ENCODE peak calls at places on chromosome 7, in seven cellular contexts. F is heart right ventricle, P is DMS153, I is B cell, B is lower leg skin, N is activated T-cell treated with anti-CD3 and anti-CD28 coated beads for 24 hours, V is brain microvascular endothelial cell. D is an unnamed sample.

GRCh38 chr7:86598311-86598710 is 45.4 kb upstream of the GRM3 start:
- DNase-seq in V (no peak), P (no peak), B (no peak), F (no peak), N (no peak), I (no peak), D (no peak)

GRCh38 chr7:28405662-28406061 is 6.7 kb upstream of the CREB5 start:
- DNase-seq in P (no peak), I (no peak), F (no peak), V (peak), B (no peak), N (no peak), D (no peak)

GRCh38 chr7:70913924-70914323 is 218.0 kb upstream of the GALNT17 start:
- DNase-seq in V (no peak), P (no peak), I (no peak), N (no peak), B (no peak), F (no peak), D (no peak)

GRCh38 chr7:4175346-4175973 is 506.6 kb upstream of the FOXK1 start:
- DNase-seq in N (no peak), P (no peak), B (no peak), I (no peak), F (no peak), V (no peak), D (no peak)

GRCh38 chr7:19620470-19620869 is 88.4 kb downstream of the POLR1F start:
- DNase-seq in P (no peak), V (no peak), F (no peak), B (no peak), N (no peak), I (no peak), D (no peak)

GRCh38 chr7:94303736-94304135 is 91.0 kb upstream of the COL1A2 start:
- DNase-seq in N (no peak), I (no peak), F (no peak), P (no peak), V (peak), B (no peak), D (no peak)

GRCh38 chr7:117012284-117013174 is 59.2 kb downstream of the ST7 start:
- DNase-seq in F (no peak), N (no peak), P (no peak), V (peak), B (no peak), I (peak), D (no peak)

GRCh38 chr7:39098506-39098905 is 120.8 kb downstream of the POU6F2 start:
- DNase-seq in N (no peak), I (no peak), B (no peak), F (no peak), P (no peak), V (no peak), D (no peak)

GRCh38 chr7:106278695-106279094 is 6.1 kb downstream of the NAMPT start:
- DNase-seq in F (no peak), P (no peak), V (no peak), I (no peak), N (no peak), B (no peak), D (no peak)

GRCh38 chr7:74051193-74051592 is 23.2 kb downstream of the ELN start:
- DNase-seq in P (no peak), F (no peak), V (no peak), B (no peak), I (no peak), N (no peak), D (no peak)

GRCh38 chr7:108030536-108030935 is 27.6 kb upstream of the LAMB1 start:
- DNase-seq in F (no peak), V (peak), P (no peak), I (no peak), N (no peak), B (no peak), D (no peak)

GRCh38 chr7:128349121-128349825 is 5.6 kb upstream of the RBM28 start:
- DNase-seq in V (no peak), N (no peak), P (no peak), F (no peak), I (no peak), B (no peak), D (no peak)

GRCh38 chr7:26157520-26158105 is 5.6 kb downstream of the NFE2L3 start:
- DNase-seq in N (no peak), B (no peak), I (no peak), V (no peak), P (no peak), F (no peak), D (no peak)

GRCh38 chr7:14403587-14403986 is 414.1 kb upstream of the ETV1 start:
- DNase-seq in F (no peak), V (no peak), I (no peak), N (no peak), P (no peak), B (no peak), D (no peak)

GRCh38 chr7:157158400-157158799 is 19.7 kb downstream of the UBE3C start:
- DNase-seq in V (no peak), P (no peak), B (no peak), F (no peak), N (no peak), I (no peak), D (no peak)

GRCh38 chr7:41188163-41189130 is 514.4 kb downstream of the INHBA start:
- DNase-seq in F (no peak), N (no peak), B (no peak), V (peak), P (no peak), I (no peak), D (no peak)

GRCh38 chr7:36090976-36091375 is 62.1 kb upstream of the EEPD1 start:
- DNase-seq in B (no peak), V (no peak), I (no peak), P (no peak), N (no peak), F (no peak), D (no peak)

GRCh38 chr7:37054631-37055300 is 330.5 kb upstream of the AOAH start:
- DNase-seq in P (no peak), B (no peak), N (no peak), F (no peak), V (peak), I (no peak), D (no peak)

GRCh38 chr7:33534830-33535229 is 370.5 kb upstream of the BMPER start:
- DNase-seq in P (no peak), I (no peak), B (no peak), V (peak), F (no peak), N (no peak), D (no peak)

GRCh38 chr7:2921748-2922147 is 77.6 kb upstream of the GNA12 start:
- DNase-seq in P (no peak), V (no peak), B (no peak), N (no peak), I (no peak), F (no peak), D (no peak)

GRCh38 chr7:2031496-2031895 is 201.2 kb downstream of the MAD1L1 start:
- DNase-seq in N (no peak), P (no peak), B (no peak), I (no peak), V (no peak), F (peak), D (peak)

GRCh38 chr7:30468041-30468440 is 10.5 kb downstream of the NOD1 start:
- DNase-seq in I (no peak), B (no peak), V (no peak), P (no peak), F (no peak), N (no peak), D (no peak)

D was measured in right lobe of liver.